ENCODE peak calls at places on chromosome X, in four cellular contexts. P, R, I and Z are unnamed samples.

GRCh38 chrX:46687619-46688018 is 71.3 kb downstream of the SLC9A7 start:
- DNase-seq in R (no peak), I (no peak), P (no peak), Z (peak)

GRCh38 chrX:39848243-39848642 is 249.5 kb downstream of the BCOR start:
- DNase-seq in P (no peak), I (no peak), R (no peak), Z (peak)

GRCh38 chrX:69093960-69094935 is 71.0 kb downstream of the PJA1 start:
- DNase-seq in P (peak), I (peak), R (peak), Z (peak)

GRCh38 chrX:63751481-63751880 is 33.5 kb downstream of the ARHGEF9 start:
- DNase-seq in I (no peak), R (no peak), P (no peak), Z (no peak)

GRCh38 chrX:397575-397974 is 10.9 kb upstream of the PPP2R3B start:
- DNase-seq in P (no peak), I (no peak), R (no peak), Z (peak)

GRCh38 chrX:15737957-15738685 is at the start of gene CA5B:
- DNase-seq in R (peak), I (peak), P (peak), Z (peak)

GRCh38 chrX:110026099-110026844 is 23.4 kb downstream of the TMEM164 start:
- DNase-seq in R (no peak), I (no peak), P (no peak), Z (peak)

GRCh38 chrX:152821145-152821765 is 9.3 kb downstream of the CETN2 start:
- DNase-seq in R (peak), I (no peak), P (no peak), Z (peak)

GRCh38 chrX:41923925-41924693 is 755 bp upstream of the CASK start:
- DNase-seq in R (peak), I (no peak), P (no peak), Z (peak)

GRCh38 chrX:24294619-24295018 is 19.2 kb downstream of the SUPT20HL2 start:
- DNase-seq in P (no peak), I (no peak), R (peak), Z (peak)

GRCh38 chrX:45505214-45505613 is 304.5 kb upstream of the DIPK2B start:
- DNase-seq in I (no peak), R (no peak), P (no peak), Z (peak)

GRCh38 chrX:150163181-150163930 is 199.8 kb upstream of the MAMLD1 start:
- DNase-seq in P (no peak), R (no peak), I (no peak), Z (peak)

GRCh38 chrX:114166601-114167000 is 417.3 kb upstream of the HTR2C start:
- DNase-seq in P (no peak), R (no peak), I (no peak), Z (no peak)

GRCh38 chrX:149539283-149540132 is 1.3 kb upstream of the EOLA1 start:
- DNase-seq in I (peak), R (peak), P (peak), Z (peak)

GRCh38 chrX:131841496-131842410 is 181.3 kb upstream of the STK26 start:
- DNase-seq in R (no peak), I (peak), P (peak), Z (peak)

GRCh38 chrX:139890991-139891700 is 41.7 kb downstream of the ATP11C start:
- DNase-seq in I (no peak), R (no peak), P (no peak), Z (peak)

GRCh38 chrX:13081385-13082285 is 37.2 kb upstream of the FAM9C start:
- DNase-seq in P (no peak), I (no peak), R (no peak), Z (no peak)

GRCh38 chrX:71623714-71624113 is 5.4 kb upstream of the CXCR3 start:
- DNase-seq in R (no peak), P (no peak), I (no peak), Z (no peak)

GRCh38 chrX:38224160-38224559 is 3.5 kb upstream of the SRPX start:
- DNase-seq in P (no peak), R (no peak), I (no peak), Z (no peak)

GRCh38 chrX:22122510-22122909 is 90.4 kb downstream of the PHEX start:
- DNase-seq in P (no peak), R (no peak), I (no peak), Z (peak)

GRCh38 chrX:73847991-73848390 is 285.0 kb downstream of the CHIC1 start:
- DNase-seq in I (no peak), P (no peak), R (no peak), Z (no peak)

GRCh38 chrX:95218964-95219363 is 1465.7 kb upstream of the DIAPH2 start:
- DNase-seq in P (no peak), I (no peak), R (no peak), Z (no peak)

GRCh38 chrX:107168712-107169111 is 37.5 kb downstream of the NUP62CL start:
- DNase-seq in P (no peak), R (no peak), I (no peak), Z (no peak)

GRCh38 chrX:77493677-77494553 is 46.7 kb downstream of the FGF16 start:
- DNase-seq in I (no peak), P (no peak), R (no peak), Z (peak)

GRCh38 chrX:120790118-120790517 is 85.5 kb downstream of the CT47B1 start:
- DNase-seq in I (peak), R (peak), P (peak), Z (peak)

GRCh38 chrX:63434665-63435064 is 83.5 kb upstream of the SPIN4 start:
- DNase-seq in I (no peak), R (peak), P (no peak), Z (no peak)

GRCh38 chrX:85611926-85612325 is 232.5 kb upstream of the POF1B start:
- DNase-seq in R (no peak), I (no peak), P (no peak), Z (peak)